ENCODE peak calls at places on chromosomes 2 and 18, in seven cellular contexts. One of them, this sample, is unnamed.

GRCh38 chr2:28681216-28681981 is 70.2 kb upstream of the PPP1CB start:
- DNase-seq in activated CD4-positive, alpha-beta T cell treated with anti-CD3 and anti-CD28 coated beads, Interleukin-2, amount 10 ng/mL, durations not matched to agents 7 days and 5 days: peak
- DNase-seq in brain pericyte: no peak
- DNase-seq in head of caudate nucleus: no peak
- DNase-seq in coronary artery: no peak
- DNase-seq in naive thymus-derived CD4-positive, alpha-beta T cell: peak
- DNase-seq in stimulated activated effector memory CD8-positive, alpha-beta T cell treated with anti-CD3 and anti-CD28 coated beads, Interleukin-12 subunit alpha, Interleukin-12 subunit beta, amount 100 ng/mL, for 72 hours: peak
- DNase-seq in this sample: peak

GRCh38 chr2:66843856-66844255 is 408.9 kb downstream of the MEIS1 start:
- DNase-seq in activated CD4-positive, alpha-beta T cell treated with anti-CD3 and anti-CD28 coated beads, Interleukin-2, amount 10 ng/mL, durations not matched to agents 7 days and 5 days: no peak
- DNase-seq in brain pericyte: no peak
- DNase-seq in head of caudate nucleus: no peak
- DNase-seq in coronary artery: no peak
- DNase-seq in naive thymus-derived CD4-positive, alpha-beta T cell: no peak
- DNase-seq in stimulated activated effector memory CD8-positive, alpha-beta T cell treated with anti-CD3 and anti-CD28 coated beads, Interleukin-12 subunit alpha, Interleukin-12 subunit beta, amount 100 ng/mL, for 72 hours: no peak
- DNase-seq in this sample: no peak

GRCh38 chr2:240296611-240297552 is 138.6 kb upstream of the GPC1 start:
- DNase-seq in activated CD4-positive, alpha-beta T cell treated with anti-CD3 and anti-CD28 coated beads, Interleukin-2, amount 10 ng/mL, durations not matched to agents 7 days and 5 days: no peak
- DNase-seq in brain pericyte: no peak
- DNase-seq in head of caudate nucleus: no peak
- DNase-seq in coronary artery: no peak
- DNase-seq in naive thymus-derived CD4-positive, alpha-beta T cell: no peak
- DNase-seq in stimulated activated effector memory CD8-positive, alpha-beta T cell treated with anti-CD3 and anti-CD28 coated beads, Interleukin-12 subunit alpha, Interleukin-12 subunit beta, amount 100 ng/mL, for 72 hours: no peak
- DNase-seq in this sample: no peak

GRCh38 chr2:210302326-210302725 is 12.6 kb downstream of the MYL1 start:
- DNase-seq in activated CD4-positive, alpha-beta T cell treated with anti-CD3 and anti-CD28 coated beads, Interleukin-2, amount 10 ng/mL, durations not matched to agents 7 days and 5 days: no peak
- DNase-seq in brain pericyte: no peak
- DNase-seq in head of caudate nucleus: no peak
- DNase-seq in coronary artery: no peak
- DNase-seq in naive thymus-derived CD4-positive, alpha-beta T cell: no peak
- DNase-seq in stimulated activated effector memory CD8-positive, alpha-beta T cell treated with anti-CD3 and anti-CD28 coated beads, Interleukin-12 subunit alpha, Interleukin-12 subunit beta, amount 100 ng/mL, for 72 hours: no peak
- DNase-seq in this sample: no peak

GRCh38 chr2:9548506-9548905 is 7.1 kb downstream of the ADAM17 start:
- DNase-seq in activated CD4-positive, alpha-beta T cell treated with anti-CD3 and anti-CD28 coated beads, Interleukin-2, amount 10 ng/mL, durations not matched to agents 7 days and 5 days: no peak
- DNase-seq in brain pericyte: no peak
- DNase-seq in head of caudate nucleus: no peak
- DNase-seq in coronary artery: no peak
- DNase-seq in naive thymus-derived CD4-positive, alpha-beta T cell: no peak
- DNase-seq in stimulated activated effector memory CD8-positive, alpha-beta T cell treated with anti-CD3 and anti-CD28 coated beads, Interleukin-12 subunit alpha, Interleukin-12 subunit beta, amount 100 ng/mL, for 72 hours: no peak
- DNase-seq in this sample: no peak

GRCh38 chr2:120018549-120018948 is 5.7 kb downstream of the EPB41L5 start:
- DNase-seq in activated CD4-positive, alpha-beta T cell treated with anti-CD3 and anti-CD28 coated beads, Interleukin-2, amount 10 ng/mL, durations not matched to agents 7 days and 5 days: no peak
- DNase-seq in brain pericyte: no peak
- DNase-seq in head of caudate nucleus: no peak
- DNase-seq in coronary artery: no peak
- DNase-seq in naive thymus-derived CD4-positive, alpha-beta T cell: no peak
- DNase-seq in stimulated activated effector memory CD8-positive, alpha-beta T cell treated with anti-CD3 and anti-CD28 coated beads, Interleukin-12 subunit alpha, Interleukin-12 subunit beta, amount 100 ng/mL, for 72 hours: no peak
- DNase-seq in this sample: no peak

GRCh38 chr18:35284846-35285245 is 5.2 kb downstream of the ZSCAN30 start:
- DNase-seq in activated CD4-positive, alpha-beta T cell treated with anti-CD3 and anti-CD28 coated beads, Interleukin-2, amount 10 ng/mL, durations not matched to agents 7 days and 5 days: no peak
- DNase-seq in brain pericyte: no peak
- DNase-seq in head of caudate nucleus: no peak
- DNase-seq in coronary artery: no peak
- DNase-seq in naive thymus-derived CD4-positive, alpha-beta T cell: no peak
- DNase-seq in stimulated activated effector memory CD8-positive, alpha-beta T cell treated with anti-CD3 and anti-CD28 coated beads, Interleukin-12 subunit alpha, Interleukin-12 subunit beta, amount 100 ng/mL, for 72 hours: no peak
- DNase-seq in this sample: no peak

GRCh38 chr2:219251656-219252055 is 1.4 kb upstream of the TUBA4B start:
- DNase-seq in activated CD4-positive, alpha-beta T cell treated with anti-CD3 and anti-CD28 coated beads, Interleukin-2, amount 10 ng/mL, durations not matched to agents 7 days and 5 days: no peak
- DNase-seq in brain pericyte: no peak
- DNase-seq in head of caudate nucleus: no peak
- DNase-seq in coronary artery: no peak
- DNase-seq in naive thymus-derived CD4-positive, alpha-beta T cell: no peak
- DNase-seq in stimulated activated effector memory CD8-positive, alpha-beta T cell treated with anti-CD3 and anti-CD28 coated beads, Interleukin-12 subunit alpha, Interleukin-12 subunit beta, amount 100 ng/mL, for 72 hours: no peak
- DNase-seq in this sample: no peak

GRCh38 chr18:11464129-11464528 is 145.3 kb upstream of the SLC35G4 start:
- DNase-seq in activated CD4-positive, alpha-beta T cell treated with anti-CD3 and anti-CD28 coated beads, Interleukin-2, amount 10 ng/mL, durations not matched to agents 7 days and 5 days: no peak
- DNase-seq in brain pericyte: no peak
- DNase-seq in head of caudate nucleus: no peak
- DNase-seq in coronary artery: no peak
- DNase-seq in naive thymus-derived CD4-positive, alpha-beta T cell: no peak
- DNase-seq in stimulated activated effector memory CD8-positive, alpha-beta T cell treated with anti-CD3 and anti-CD28 coated beads, Interleukin-12 subunit alpha, Interleukin-12 subunit beta, amount 100 ng/mL, for 72 hours: no peak
- DNase-seq in this sample: no peak

GRCh38 chr2:37982847-37983246 is 57.8 kb downstream of the RMDN2 start:
- DNase-seq in activated CD4-positive, alpha-beta T cell treated with anti-CD3 and anti-CD28 coated beads, Interleukin-2, amount 10 ng/mL, durations not matched to agents 7 days and 5 days: no peak
- DNase-seq in brain pericyte: no peak
- DNase-seq in head of caudate nucleus: no peak
- DNase-seq in coronary artery: no peak
- DNase-seq in naive thymus-derived CD4-positive, alpha-beta T cell: no peak
- DNase-seq in stimulated activated effector memory CD8-positive, alpha-beta T cell treated with anti-CD3 and anti-CD28 coated beads, Interleukin-12 subunit alpha, Interleukin-12 subunit beta, amount 100 ng/mL, for 72 hours: no peak
- DNase-seq in this sample: no peak

GRCh38 chr18:48186861-48187260 is 222.3 kb downstream of the ZBTB7C start:
- DNase-seq in activated CD4-positive, alpha-beta T cell treated with anti-CD3 and anti-CD28 coated beads, Interleukin-2, amount 10 ng/mL, durations not matched to agents 7 days and 5 days: no peak
- DNase-seq in brain pericyte: no peak
- DNase-seq in head of caudate nucleus: no peak
- DNase-seq in coronary artery: no peak
- DNase-seq in naive thymus-derived CD4-positive, alpha-beta T cell: no peak
- DNase-seq in stimulated activated effector memory CD8-positive, alpha-beta T cell treated with anti-CD3 and anti-CD28 coated beads, Interleukin-12 subunit alpha, Interleukin-12 subunit beta, amount 100 ng/mL, for 72 hours: no peak
- DNase-seq in this sample: no peak

GRCh38 chr2:16330571-16331351 is 334.9 kb downstream of the CYRIA start:
- DNase-seq in activated CD4-positive, alpha-beta T cell treated with anti-CD3 and anti-CD28 coated beads, Interleukin-2, amount 10 ng/mL, durations not matched to agents 7 days and 5 days: no peak
- DNase-seq in brain pericyte: no peak
- DNase-seq in head of caudate nucleus: no peak
- DNase-seq in coronary artery: no peak
- DNase-seq in naive thymus-derived CD4-positive, alpha-beta T cell: no peak
- DNase-seq in stimulated activated effector memory CD8-positive, alpha-beta T cell treated with anti-CD3 and anti-CD28 coated beads, Interleukin-12 subunit alpha, Interleukin-12 subunit beta, amount 100 ng/mL, for 72 hours: no peak
- DNase-seq in this sample: no peak

GRCh38 chr2:69634197-69634821 is 9.2 kb downstream of the AAK1 start:
- DNase-seq in activated CD4-positive, alpha-beta T cell treated with anti-CD3 and anti-CD28 coated beads, Interleukin-2, amount 10 ng/mL, durations not matched to agents 7 days and 5 days: no peak
- DNase-seq in brain pericyte: no peak
- DNase-seq in head of caudate nucleus: no peak
- DNase-seq in coronary artery: no peak
- DNase-seq in naive thymus-derived CD4-positive, alpha-beta T cell: no peak
- DNase-seq in stimulated activated effector memory CD8-positive, alpha-beta T cell treated with anti-CD3 and anti-CD28 coated beads, Interleukin-12 subunit alpha, Interleukin-12 subunit beta, amount 100 ng/mL, for 72 hours: no peak
- DNase-seq in this sample: no peak

GRCh38 chr2:168201722-168202121 is 45.7 kb downstream of the STK39 start:
- DNase-seq in activated CD4-positive, alpha-beta T cell treated with anti-CD3 and anti-CD28 coated beads, Interleukin-2, amount 10 ng/mL, durations not matched to agents 7 days and 5 days: no peak
- DNase-seq in brain pericyte: no peak
- DNase-seq in head of caudate nucleus: no peak
- DNase-seq in coronary artery: no peak
- DNase-seq in naive thymus-derived CD4-positive, alpha-beta T cell: no peak
- DNase-seq in stimulated activated effector memory CD8-positive, alpha-beta T cell treated with anti-CD3 and anti-CD28 coated beads, Interleukin-12 subunit alpha, Interleukin-12 subunit beta, amount 100 ng/mL, for 72 hours: no peak
- DNase-seq in this sample: no peak

GRCh38 chr18:10188971-10189810 is 265.2 kb upstream of the APCDD1 start:
- DNase-seq in activated CD4-positive, alpha-beta T cell treated with anti-CD3 and anti-CD28 coated beads, Interleukin-2, amount 10 ng/mL, durations not matched to agents 7 days and 5 days: no peak
- DNase-seq in brain pericyte: no peak
- DNase-seq in head of caudate nucleus: no peak
- DNase-seq in coronary artery: no peak
- DNase-seq in naive thymus-derived CD4-positive, alpha-beta T cell: no peak
- DNase-seq in stimulated activated effector memory CD8-positive, alpha-beta T cell treated with anti-CD3 and anti-CD28 coated beads, Interleukin-12 subunit alpha, Interleukin-12 subunit beta, amount 100 ng/mL, for 72 hours: no peak
- DNase-seq in this sample: no peak

GRCh38 chr2:207911856-207912255 is 113.5 kb downstream of the PLEKHM3 start:
- DNase-seq in activated CD4-positive, alpha-beta T cell treated with anti-CD3 and anti-CD28 coated beads, Interleukin-2, amount 10 ng/mL, durations not matched to agents 7 days and 5 days: no peak
- DNase-seq in brain pericyte: no peak
- DNase-seq in head of caudate nucleus: no peak
- DNase-seq in coronary artery: no peak
- DNase-seq in naive thymus-derived CD4-positive, alpha-beta T cell: no peak
- DNase-seq in stimulated activated effector memory CD8-positive, alpha-beta T cell treated with anti-CD3 and anti-CD28 coated beads, Interleukin-12 subunit alpha, Interleukin-12 subunit beta, amount 100 ng/mL, for 72 hours: no peak
- DNase-seq in this sample: no peak

GRCh38 chr2:240387669-240388358 is 47.6 kb upstream of the GPC1 start:
- DNase-seq in activated CD4-positive, alpha-beta T cell treated with anti-CD3 and anti-CD28 coated beads, Interleukin-2, amount 10 ng/mL, durations not matched to agents 7 days and 5 days: no peak
- DNase-seq in brain pericyte: peak
- DNase-seq in head of caudate nucleus: peak
- DNase-seq in coronary artery: peak
- DNase-seq in naive thymus-derived CD4-positive, alpha-beta T cell: no peak
- DNase-seq in stimulated activated effector memory CD8-positive, alpha-beta T cell treated with anti-CD3 and anti-CD28 coated beads, Interleukin-12 subunit alpha, Interleukin-12 subunit beta, amount 100 ng/mL, for 72 hours: no peak
- DNase-seq in this sample: no peak

GRCh38 chr2:122251153-122251552 is 495.7 kb downstream of the TSN start:
- DNase-seq in activated CD4-positive, alpha-beta T cell treated with anti-CD3 and anti-CD28 coated beads, Interleukin-2, amount 10 ng/mL, durations not matched to agents 7 days and 5 days: no peak
- DNase-seq in brain pericyte: no peak
- DNase-seq in head of caudate nucleus: no peak
- DNase-seq in coronary artery: no peak
- DNase-seq in naive thymus-derived CD4-positive, alpha-beta T cell: no peak
- DNase-seq in stimulated activated effector memory CD8-positive, alpha-beta T cell treated with anti-CD3 and anti-CD28 coated beads, Interleukin-12 subunit alpha, Interleukin-12 subunit beta, amount 100 ng/mL, for 72 hours: no peak
- DNase-seq in this sample: no peak

GRCh38 chr2:84292545-84292944 is 166.5 kb downstream of the SUCLG1 start:
- DNase-seq in activated CD4-positive, alpha-beta T cell treated with anti-CD3 and anti-CD28 coated beads, Interleukin-2, amount 10 ng/mL, durations not matched to agents 7 days and 5 days: no peak
- DNase-seq in brain pericyte: no peak
- DNase-seq in head of caudate nucleus: no peak
- DNase-seq in coronary artery: no peak
- DNase-seq in naive thymus-derived CD4-positive, alpha-beta T cell: no peak
- DNase-seq in stimulated activated effector memory CD8-positive, alpha-beta T cell treated with anti-CD3 and anti-CD28 coated beads, Interleukin-12 subunit alpha, Interleukin-12 subunit beta, amount 100 ng/mL, for 72 hours: no peak
- DNase-seq in this sample: no peak

GRCh38 chr2:58434692-58435091 is 193.6 kb upstream of the FANCL start:
- DNase-seq in activated CD4-positive, alpha-beta T cell treated with anti-CD3 and anti-CD28 coated beads, Interleukin-2, amount 10 ng/mL, durations not matched to agents 7 days and 5 days: no peak
- DNase-seq in brain pericyte: no peak
- DNase-seq in head of caudate nucleus: no peak
- DNase-seq in coronary artery: no peak
- DNase-seq in naive thymus-derived CD4-positive, alpha-beta T cell: no peak
- DNase-seq in stimulated activated effector memory CD8-positive, alpha-beta T cell treated with anti-CD3 and anti-CD28 coated beads, Interleukin-12 subunit alpha, Interleukin-12 subunit beta, amount 100 ng/mL, for 72 hours: no peak
- DNase-seq in this sample: no peak

GRCh38 chr2:135664623-135665068 is 77.0 kb upstream of the UBXN4 start:
- DNase-seq in activated CD4-positive, alpha-beta T cell treated with anti-CD3 and anti-CD28 coated beads, Interleukin-2, amount 10 ng/mL, durations not matched to agents 7 days and 5 days: no peak
- DNase-seq in brain pericyte: no peak
- DNase-seq in head of caudate nucleus: no peak
- DNase-seq in coronary artery: no peak
- DNase-seq in naive thymus-derived CD4-positive, alpha-beta T cell: no peak
- DNase-seq in stimulated activated effector memory CD8-positive, alpha-beta T cell treated with anti-CD3 and anti-CD28 coated beads, Interleukin-12 subunit alpha, Interleukin-12 subunit beta, amount 100 ng/mL, for 72 hours: no peak
- DNase-seq in this sample: no peak

GRCh38 chr2:151638188-151638933 is 95.9 kb downstream of the NEB start:
- DNase-seq in activated CD4-positive, alpha-beta T cell treated with anti-CD3 and anti-CD28 coated beads, Interleukin-2, amount 10 ng/mL, durations not matched to agents 7 days and 5 days: peak
- DNase-seq in brain pericyte: no peak
- DNase-seq in head of caudate nucleus: no peak
- DNase-seq in coronary artery: no peak
- DNase-seq in naive thymus-derived CD4-positive, alpha-beta T cell: peak
- DNase-seq in stimulated activated effector memory CD8-positive, alpha-beta T cell treated with anti-CD3 and anti-CD28 coated beads, Interleukin-12 subunit alpha, Interleukin-12 subunit beta, amount 100 ng/mL, for 72 hours: no peak
- DNase-seq in this sample: peak

GRCh38 chr2:239824051-239824694 is 201.0 kb downstream of the NDUFA10 start:
- DNase-seq in activated CD4-positive, alpha-beta T cell treated with anti-CD3 and anti-CD28 coated beads, Interleukin-2, amount 10 ng/mL, durations not matched to agents 7 days and 5 days: peak
- DNase-seq in brain pericyte: no peak
- DNase-seq in head of caudate nucleus: peak
- DNase-seq in coronary artery: peak
- DNase-seq in naive thymus-derived CD4-positive, alpha-beta T cell: no peak
- DNase-seq in stimulated activated effector memory CD8-positive, alpha-beta T cell treated with anti-CD3 and anti-CD28 coated beads, Interleukin-12 subunit alpha, Interleukin-12 subunit beta, amount 100 ng/mL, for 72 hours: peak
- DNase-seq in this sample: no peak

GRCh38 chr2:239114119-239114581 is 266.3 kb downstream of the TWIST2 start:
- DNase-seq in activated CD4-positive, alpha-beta T cell treated with anti-CD3 and anti-CD28 coated beads, Interleukin-2, amount 10 ng/mL, durations not matched to agents 7 days and 5 days: no peak
- DNase-seq in brain pericyte: no peak
- DNase-seq in head of caudate nucleus: no peak
- DNase-seq in coronary artery: no peak
- DNase-seq in naive thymus-derived CD4-positive, alpha-beta T cell: no peak
- DNase-seq in stimulated activated effector memory CD8-positive, alpha-beta T cell treated with anti-CD3 and anti-CD28 coated beads, Interleukin-12 subunit alpha, Interleukin-12 subunit beta, amount 100 ng/mL, for 72 hours: no peak
- DNase-seq in this sample: no peak

GRCh38 chr2:218892693-218893348 is 12.2 kb downstream of the WNT10A start:
- DNase-seq in activated CD4-positive, alpha-beta T cell treated with anti-CD3 and anti-CD28 coated beads, Interleukin-2, amount 10 ng/mL, durations not matched to agents 7 days and 5 days: peak
- DNase-seq in brain pericyte: no peak
- DNase-seq in head of caudate nucleus: peak
- DNase-seq in coronary artery: peak
- DNase-seq in naive thymus-derived CD4-positive, alpha-beta T cell: peak
- DNase-seq in stimulated activated effector memory CD8-positive, alpha-beta T cell treated with anti-CD3 and anti-CD28 coated beads, Interleukin-12 subunit alpha, Interleukin-12 subunit beta, amount 100 ng/mL, for 72 hours: peak
- DNase-seq in this sample: no peak